ENCODE peak calls at places on chromosomes 6 and 20, in seven cellular contexts. A, X, B, P, O, I and W are unnamed samples.
A peak's percentile ranks its signal among the peaks of the same experiment; 100 is the strongest.

GRCh38 chr6:13733178-13733851 is 21.7 kb upstream of the RANBP9 start:
- DNase-seq in A (no peak), O (peak; percentile 50), P (peak; percentile 95), I (no peak), X (peak; percentile 22), B (no peak), W (no peak)

GRCh38 chr6:163162007-163162873 is 252.3 kb upstream of the QKI start:
- DNase-seq in A (no peak), B (no peak), P (no peak), O (no peak), X (no peak), I (no peak), W (no peak)

GRCh38 chr6:116764961-116765841 is at the start of gene FAM162B:
- DNase-seq in P (peak; percentile 56), A (no peak), O (peak; percentile 13), B (peak; percentile 58), X (peak; percentile 79), I (no peak), W (peak; percentile 82)

GRCh38 chr20:39632757-39633156 is 670.6 kb downstream of the DHX35 start:
- DNase-seq in A (no peak), I (no peak), B (no peak), P (no peak), O (no peak), X (no peak), W (no peak)

GRCh38 chr6:15927531-15928230 is 201.2 kb upstream of the MYLIP start:
- DNase-seq in B (no peak), A (no peak), I (no peak), O (no peak), X (no peak), P (no peak), W (no peak)

GRCh38 chr6:110101885-110102284 is 77.6 kb downstream of the WASF1 start:
- DNase-seq in P (no peak), A (no peak), X (no peak), I (no peak), B (no peak), O (no peak), W (peak; percentile 8)

GRCh38 chr6:26025894-26026832 is 61.1 kb upstream of the HFE start:
- DNase-seq in X (peak; percentile 90), A (peak; percentile 94), I (peak; percentile 90), B (peak; percentile 96), O (peak; percentile 96), P (peak; percentile 96), W (peak; percentile 55)

GRCh38 chr6:63636516-63636968 is 940 bp downstream of the PHF3 start:
- DNase-seq in A (peak; percentile 49), I (peak; percentile 47), O (peak; percentile 46), X (peak; percentile 30), P (peak; percentile 42), B (peak; percentile 55), W (peak; percentile 44)

GRCh38 chr6:90028080-90028778 is 134.0 kb downstream of the GJA10 start:
- DNase-seq in P (no peak), X (no peak), O (no peak), I (no peak), B (no peak), A (no peak), W (no peak)

GRCh38 chr6:45075246-45075645 is 252.9 kb upstream of the RUNX2 start:
- DNase-seq in X (no peak), P (peak; percentile 96), O (no peak), B (no peak), A (no peak), I (no peak), W (no peak)

GRCh38 chr6:2911171-2911570 is 8.1 kb upstream of the SERPINB9 start:
- DNase-seq in P (no peak), O (no peak), I (no peak), X (no peak), A (no peak), B (no peak), W (no peak)

GRCh38 chr6:3628143-3628840 is 123.2 kb downstream of the PXDC1 start:
- DNase-seq in P (no peak), B (no peak), O (no peak), I (no peak), X (no peak), A (no peak), W (no peak)

GRCh38 chr6:150258381-150258780 is 110.4 kb upstream of the IYD start:
- DNase-seq in P (no peak), I (no peak), B (no peak), A (no peak), O (no peak), X (no peak), W (no peak)

GRCh38 chr6:7529141-7529540 is 12.3 kb upstream of the DSP start:
- DNase-seq in A (no peak), X (no peak), O (no peak), I (no peak), P (no peak), B (no peak), W (no peak)

GRCh38 chr6:4545929-4546328 is 230.3 kb upstream of the CDYL start:
- DNase-seq in O (no peak), X (no peak), I (no peak), A (no peak), B (no peak), P (no peak), W (no peak)

GRCh38 chr20:36173451-36173933 is 19.0 kb downstream of the EPB41L1 start:
- DNase-seq in I (no peak), B (peak; percentile 93), X (no peak), A (peak; percentile 41), P (peak; percentile 41), O (no peak), W (peak; percentile 93)

GRCh38 chr6:40672118-40672517 is 85.0 kb upstream of the LRFN2 start:
- DNase-seq in B (peak; percentile 6), X (no peak), P (no peak), I (no peak), O (no peak), A (no peak), W (peak; percentile 62)

GRCh38 chr6:163409712-163410111 is 4.8 kb upstream of the QKI start:
- DNase-seq in I (no peak), O (no peak), X (no peak), B (no peak), P (no peak), A (no peak), W (no peak)

GRCh38 chr6:104325341-104326172 is 534.2 kb downstream of the HACE1 start:
- DNase-seq in X (no peak), I (no peak), A (peak; percentile 56), P (peak; percentile 4), O (no peak), B (peak; percentile 30), W (peak; percentile 35)

GRCh38 chr6:32843979-32844838 is at the start of gene PSMB8:
- DNase-seq in P (peak; percentile 91), X (peak; percentile 93), I (peak; percentile 98), O (peak; percentile 96), A (peak; percentile 89), B (peak; percentile 95), W (peak; percentile 94)

GRCh38 chr20:37194616-37195015 is 15.3 kb upstream of the MROH8 start:
- DNase-seq in A (no peak), P (no peak), O (no peak), I (no peak), B (no peak), X (no peak), W (no peak)

GRCh38 chr6:15464211-15464725 is 198.6 kb downstream of the DTNBP1 start:
- DNase-seq in I (peak; percentile 49), P (no peak), B (peak; percentile 22), A (peak; percentile 49), X (peak; percentile 24), O (peak; percentile 35), W (peak; percentile 56)

GRCh38 chr6:41469951-41470340 is 76.2 kb upstream of the FOXP4 start:
- DNase-seq in O (no peak), I (no peak), X (no peak), A (no peak), B (no peak), P (no peak), W (peak; percentile 86)

GRCh38 chr6:44237021-44237812 is 9.7 kb upstream of the HSP90AB1 start:
- DNase-seq in P (peak; percentile 95), I (peak; percentile 71), B (peak; percentile 65), X (peak; percentile 82), O (peak; percentile 99), A (peak; percentile 84), W (peak; percentile 89)

GRCh38 chr20:58638467-58639181 is 12.5 kb upstream of the STX16 start:
- DNase-seq in X (no peak), A (no peak), P (no peak), B (no peak), O (peak; percentile 1), I (no peak), W (no peak)

GRCh38 chr6:65638047-65638831 is 68.8 kb downstream of the EYS start:
- DNase-seq in O (no peak), B (peak; percentile 58), X (no peak), A (peak; percentile 66), I (no peak), P (peak; percentile 1), W (peak; percentile 48)

GRCh38 chr20:46990811-46991567 is 96.3 kb downstream of the EYA2 start:
- DNase-seq in B (no peak), I (no peak), X (no peak), A (no peak), O (no peak), P (no peak), W (no peak)
- H3K4me3 ChIP-seq in B (no peak overlapping the region), I (no peak overlapping the region), X (no peak overlapping the region), A (no peak overlapping the region), O (no peak overlapping the region), P (no peak overlapping the region), W (no peak overlapping the region)

GRCh38 chr6:118708736-118709135 is 57.3 kb upstream of the CEP85L start:
- DNase-seq in B (no peak), I (no peak), X (no peak), O (no peak), P (peak; percentile 94), A (no peak), W (no peak)
- H3K27me3 ChIP-seq in B (no peaks in the 10 kb centered on the region), I (no peaks in the 10 kb centered on the region), X (no peaks in the 10 kb centered on the region), O (no peaks in the 10 kb centered on the region), P (no peaks in the 10 kb centered on the region), A (no peaks in the 10 kb centered on the region), W (no peaks in the 10 kb centered on the region)

GRCh38 chr20:57281900-57282299 is 15.5 kb upstream of the BMP7 start:
- DNase-seq in O (no peak), B (no peak), P (no peak), X (no peak), I (no peak), A (no peak), W (no peak)
- H3K36me3 ChIP-seq in O (no peaks in the 10 kb centered on the region), B (no peaks in the 10 kb centered on the region), P (no peaks in the 10 kb centered on the region), X (no peaks in the 10 kb centered on the region), I (no peaks in the 10 kb centered on the region), A (no peaks in the 10 kb centered on the region), W (no peaks in the 10 kb centered on the region)

GRCh38 chr6:97674802-97675201 is 391.8 kb upstream of the MMS22L start:
- DNase-seq in B (no peak), I (no peak), O (no peak), X (no peak), A (no peak), P (peak; percentile 33), W (no peak)

GRCh38 chr6:97668716-97669115 is 385.7 kb upstream of the MMS22L start:
- DNase-seq in O (no peak), A (no peak), X (peak; percentile 14), P (no peak), I (no peak), B (peak; percentile 74), W (no peak)

GRCh38 chr6:97665410-97665809 is 382.4 kb upstream of the MMS22L start:
- DNase-seq in A (no peak), P (no peak), O (no peak), I (no peak), B (no peak), X (no peak), W (peak; percentile 4)

GRCh38 chr6:97666889-97667288 is 383.9 kb upstream of the MMS22L start:
- DNase-seq in X (no peak), O (no peak), P (no peak), I (no peak), A (no peak), B (no peak), W (no peak)

GRCh38 chr6:97669191-97669651 is 386.2 kb upstream of the MMS22L start:
- DNase-seq in I (no peak), A (no peak), X (peak; percentile 27), B (peak; percentile 93), P (peak; percentile 28), O (no peak), W (peak; percentile 3)
- H3K4me3 ChIP-seq in I (no peak overlapping the region), A (no peak overlapping the region), X (peak overlapping the region; percentile 14), B (peak overlapping the region; percentile 8), P (peak overlapping the region; percentile 58), O (no peak overlapping the region), W (no peak overlapping the region)